ENCODE peak calls at places on chromosomes 11 and 22, in ten cellular contexts. One of them, this sample, is unnamed.

GRCh38 chr22:26174280-26174679 is 5.0 kb downstream of the SEZ6L start:
- DNase-seq in GM06990: no peak
- DNase-seq in HFFc6: peak; percentile 15
- DNase-seq in GM04504: peak; percentile 3
- DNase-seq in NAMALWA: peak; percentile 15
- DNase-seq in vagina: no peak
- DNase-seq in activated effector memory CD4-positive, alpha-beta T cell treated with anti-CD3 and anti-CD28 coated beads, Interleukin-2, amount 50 U/mL, for 16 hours: no peak
- DNase-seq in HT1080: peak; percentile 3
- DNase-seq in activated CD4-positive, alpha-beta memory T cell treated with anti-CD3 and anti-CD28 coated beads, Interleukin-2, amount 10 ng/mL, durations not matched to agents 7 days and 5 days: no peak
- DNase-seq in ovary: no peak
- DNase-seq in this sample: no peak

GRCh38 chr11:122659676-122660571 is 4.4 kb downstream of the UBASH3B start:
- DNase-seq in GM06990: no peak
- DNase-seq in activated effector memory CD4-positive, alpha-beta T cell treated with anti-CD3 and anti-CD28 coated beads, Interleukin-2, amount 50 U/mL, for 16 hours: no peak
- DNase-seq in vagina: no peak
- DNase-seq in HT1080: no peak
- DNase-seq in NAMALWA: no peak
- DNase-seq in activated CD4-positive, alpha-beta memory T cell treated with anti-CD3 and anti-CD28 coated beads, Interleukin-2, amount 10 ng/mL, durations not matched to agents 7 days and 5 days: no peak
- DNase-seq in ovary: no peak
- DNase-seq in GM04504: no peak
- DNase-seq in HFFc6: no peak
- DNase-seq in this sample: no peak

GRCh38 chr11:113593698-113594308 is 112.3 kb downstream of the TMPRSS5 start:
- DNase-seq in GM04504: no peak
- DNase-seq in activated CD4-positive, alpha-beta memory T cell treated with anti-CD3 and anti-CD28 coated beads, Interleukin-2, amount 10 ng/mL, durations not matched to agents 7 days and 5 days: peak; percentile 85
- DNase-seq in HT1080: no peak
- DNase-seq in vagina: no peak
- DNase-seq in activated effector memory CD4-positive, alpha-beta T cell treated with anti-CD3 and anti-CD28 coated beads, Interleukin-2, amount 50 U/mL, for 16 hours: no peak
- DNase-seq in HFFc6: no peak
- DNase-seq in GM06990: no peak
- DNase-seq in ovary: no peak
- DNase-seq in NAMALWA: no peak
- DNase-seq in this sample: no peak

GRCh38 chr11:75013051-75013450 is 24.3 kb downstream of the NEU3 start:
- DNase-seq in GM04504: no peak
- DNase-seq in NAMALWA: no peak
- DNase-seq in activated effector memory CD4-positive, alpha-beta T cell treated with anti-CD3 and anti-CD28 coated beads, Interleukin-2, amount 50 U/mL, for 16 hours: no peak
- DNase-seq in HT1080: peak; percentile 34
- DNase-seq in GM06990: no peak
- DNase-seq in HFFc6: no peak
- DNase-seq in activated CD4-positive, alpha-beta memory T cell treated with anti-CD3 and anti-CD28 coated beads, Interleukin-2, amount 10 ng/mL, durations not matched to agents 7 days and 5 days: no peak
- DNase-seq in vagina: no peak
- DNase-seq in ovary: no peak
- DNase-seq in this sample: no peak

GRCh38 chr11:122863704-122864326 is 18.7 kb upstream of the JHY start:
- DNase-seq in NAMALWA: peak; percentile 52
- DNase-seq in HFFc6: peak; percentile 32
- DNase-seq in activated CD4-positive, alpha-beta memory T cell treated with anti-CD3 and anti-CD28 coated beads, Interleukin-2, amount 10 ng/mL, durations not matched to agents 7 days and 5 days: peak; percentile 49
- DNase-seq in vagina: no peak
- DNase-seq in activated effector memory CD4-positive, alpha-beta T cell treated with anti-CD3 and anti-CD28 coated beads, Interleukin-2, amount 50 U/mL, for 16 hours: peak; percentile 75
- DNase-seq in GM04504: no peak
- DNase-seq in GM06990: no peak
- DNase-seq in ovary: peak; percentile 19
- DNase-seq in HT1080: peak; percentile 40
- DNase-seq in this sample: peak; percentile 36

GRCh38 chr11:97033178-97033577 is 643.4 kb downstream of the JRKL start:
- DNase-seq in HFFc6: no peak
- DNase-seq in GM04504: no peak
- DNase-seq in vagina: no peak
- DNase-seq in activated effector memory CD4-positive, alpha-beta T cell treated with anti-CD3 and anti-CD28 coated beads, Interleukin-2, amount 50 U/mL, for 16 hours: no peak
- DNase-seq in GM06990: no peak
- DNase-seq in NAMALWA: no peak
- DNase-seq in ovary: no peak
- DNase-seq in HT1080: no peak
- DNase-seq in activated CD4-positive, alpha-beta memory T cell treated with anti-CD3 and anti-CD28 coated beads, Interleukin-2, amount 10 ng/mL, durations not matched to agents 7 days and 5 days: no peak
- DNase-seq in this sample: no peak

GRCh38 chr11:44936951-44937543 is 13.6 kb downstream of the TP53I11 start:
- DNase-seq in HT1080: no peak
- DNase-seq in NAMALWA: no peak
- DNase-seq in GM04504: no peak
- DNase-seq in vagina: no peak
- DNase-seq in ovary: no peak
- DNase-seq in HFFc6: no peak
- DNase-seq in activated effector memory CD4-positive, alpha-beta T cell treated with anti-CD3 and anti-CD28 coated beads, Interleukin-2, amount 50 U/mL, for 16 hours: no peak
- DNase-seq in GM06990: no peak
- DNase-seq in activated CD4-positive, alpha-beta memory T cell treated with anti-CD3 and anti-CD28 coated beads, Interleukin-2, amount 10 ng/mL, durations not matched to agents 7 days and 5 days: no peak
- DNase-seq in this sample: no peak

GRCh38 chr11:6414874-6415328 is 4.0 kb downstream of the APBB1 start:
- DNase-seq in GM04504: no peak
- DNase-seq in activated CD4-positive, alpha-beta memory T cell treated with anti-CD3 and anti-CD28 coated beads, Interleukin-2, amount 10 ng/mL, durations not matched to agents 7 days and 5 days: peak; percentile 48
- DNase-seq in activated effector memory CD4-positive, alpha-beta T cell treated with anti-CD3 and anti-CD28 coated beads, Interleukin-2, amount 50 U/mL, for 16 hours: no peak
- DNase-seq in GM06990: no peak
- DNase-seq in vagina: no peak
- DNase-seq in ovary: no peak
- DNase-seq in HFFc6: no peak
- DNase-seq in NAMALWA: no peak
- DNase-seq in HT1080: peak; percentile 21
- DNase-seq in this sample: no peak

GRCh38 chr11:60985991-60986915 is 14.8 kb downstream of the CD6 start:
- DNase-seq in NAMALWA: no peak
- DNase-seq in GM06990: no peak
- DNase-seq in activated effector memory CD4-positive, alpha-beta T cell treated with anti-CD3 and anti-CD28 coated beads, Interleukin-2, amount 50 U/mL, for 16 hours: peak; percentile 95
- DNase-seq in HT1080: peak; percentile 71
- DNase-seq in HFFc6: peak; percentile 40
- DNase-seq in activated CD4-positive, alpha-beta memory T cell treated with anti-CD3 and anti-CD28 coated beads, Interleukin-2, amount 10 ng/mL, durations not matched to agents 7 days and 5 days: peak; percentile 90
- DNase-seq in GM04504: no peak
- DNase-seq in vagina: no peak
- DNase-seq in ovary: no peak
- DNase-seq in this sample: no peak

GRCh38 chr11:129225190-129225589 is 33.1 kb upstream of the ARHGAP32 start:
- DNase-seq in ovary: no peak
- DNase-seq in activated effector memory CD4-positive, alpha-beta T cell treated with anti-CD3 and anti-CD28 coated beads, Interleukin-2, amount 50 U/mL, for 16 hours: no peak
- DNase-seq in GM04504: no peak
- DNase-seq in HFFc6: peak; percentile 49
- DNase-seq in activated CD4-positive, alpha-beta memory T cell treated with anti-CD3 and anti-CD28 coated beads, Interleukin-2, amount 10 ng/mL, durations not matched to agents 7 days and 5 days: no peak
- DNase-seq in GM06990: no peak
- DNase-seq in NAMALWA: no peak
- DNase-seq in vagina: no peak
- DNase-seq in HT1080: peak; percentile 91
- DNase-seq in this sample: no peak

GRCh38 chr11:85541683-85542082 is 85.5 kb downstream of the DLG2 start:
- DNase-seq in HT1080: no peak
- DNase-seq in ovary: no peak
- DNase-seq in activated CD4-positive, alpha-beta memory T cell treated with anti-CD3 and anti-CD28 coated beads, Interleukin-2, amount 10 ng/mL, durations not matched to agents 7 days and 5 days: no peak
- DNase-seq in GM06990: no peak
- DNase-seq in vagina: no peak
- DNase-seq in GM04504: no peak
- DNase-seq in activated effector memory CD4-positive, alpha-beta T cell treated with anti-CD3 and anti-CD28 coated beads, Interleukin-2, amount 50 U/mL, for 16 hours: no peak
- DNase-seq in HFFc6: no peak
- DNase-seq in NAMALWA: no peak
- DNase-seq in this sample: no peak

GRCh38 chr11:111870887-111871692 is at the start of gene ALG9:
- DNase-seq in GM04504: peak; percentile 60
- DNase-seq in activated effector memory CD4-positive, alpha-beta T cell treated with anti-CD3 and anti-CD28 coated beads, Interleukin-2, amount 50 U/mL, for 16 hours: peak; percentile 95
- DNase-seq in HFFc6: peak; percentile 88
- DNase-seq in vagina: no peak
- DNase-seq in NAMALWA: peak; percentile 81
- DNase-seq in ovary: peak; percentile 86
- DNase-seq in GM06990: peak; percentile 89
- DNase-seq in HT1080: peak; percentile 74
- DNase-seq in activated CD4-positive, alpha-beta memory T cell treated with anti-CD3 and anti-CD28 coated beads, Interleukin-2, amount 10 ng/mL, durations not matched to agents 7 days and 5 days: peak; percentile 89
- DNase-seq in this sample: no peak

GRCh38 chr11:12587333-12587997 is 86.8 kb upstream of the TEAD1 start:
- DNase-seq in activated CD4-positive, alpha-beta memory T cell treated with anti-CD3 and anti-CD28 coated beads, Interleukin-2, amount 10 ng/mL, durations not matched to agents 7 days and 5 days: no peak
- DNase-seq in vagina: no peak
- DNase-seq in GM06990: no peak
- DNase-seq in HFFc6: peak; percentile 58
- DNase-seq in activated effector memory CD4-positive, alpha-beta T cell treated with anti-CD3 and anti-CD28 coated beads, Interleukin-2, amount 50 U/mL, for 16 hours: no peak
- DNase-seq in NAMALWA: no peak
- DNase-seq in HT1080: peak; percentile 81
- DNase-seq in GM04504: no peak
- DNase-seq in ovary: no peak
- DNase-seq in this sample: no peak

GRCh38 chr22:39594411-39594810 is 23.9 kb downstream of the CACNA1I start:
- DNase-seq in HT1080: no peak
- DNase-seq in NAMALWA: no peak
- DNase-seq in activated CD4-positive, alpha-beta memory T cell treated with anti-CD3 and anti-CD28 coated beads, Interleukin-2, amount 10 ng/mL, durations not matched to agents 7 days and 5 days: no peak
- DNase-seq in ovary: no peak
- DNase-seq in GM04504: no peak
- DNase-seq in activated effector memory CD4-positive, alpha-beta T cell treated with anti-CD3 and anti-CD28 coated beads, Interleukin-2, amount 50 U/mL, for 16 hours: no peak
- DNase-seq in HFFc6: no peak
- DNase-seq in vagina: no peak
- DNase-seq in GM06990: no peak
- DNase-seq in this sample: no peak

GRCh38 chr22:17120711-17121234 is 387 bp downstream of the TMEM121B start:
- DNase-seq in vagina: no peak
- DNase-seq in activated effector memory CD4-positive, alpha-beta T cell treated with anti-CD3 and anti-CD28 coated beads, Interleukin-2, amount 50 U/mL, for 16 hours: peak; percentile 71
- DNase-seq in ovary: no peak
- DNase-seq in GM06990: no peak
- DNase-seq in activated CD4-positive, alpha-beta memory T cell treated with anti-CD3 and anti-CD28 coated beads, Interleukin-2, amount 10 ng/mL, durations not matched to agents 7 days and 5 days: no peak
- DNase-seq in NAMALWA: no peak
- DNase-seq in HT1080: no peak
- DNase-seq in GM04504: no peak
- DNase-seq in HFFc6: no peak
- DNase-seq in this sample: no peak

GRCh38 chr11:77395460-77396175 is 78.3 kb downstream of the PAK1 start:
- DNase-seq in vagina: no peak
- DNase-seq in GM04504: no peak
- DNase-seq in HFFc6: no peak
- DNase-seq in GM06990: no peak
- DNase-seq in activated effector memory CD4-positive, alpha-beta T cell treated with anti-CD3 and anti-CD28 coated beads, Interleukin-2, amount 50 U/mL, for 16 hours: no peak
- DNase-seq in ovary: no peak
- DNase-seq in activated CD4-positive, alpha-beta memory T cell treated with anti-CD3 and anti-CD28 coated beads, Interleukin-2, amount 10 ng/mL, durations not matched to agents 7 days and 5 days: no peak
- DNase-seq in NAMALWA: no peak
- DNase-seq in HT1080: no peak
- DNase-seq in this sample: no peak

GRCh38 chr11:121478895-121479281 is 26.1 kb upstream of the SORL1-AS1 start:
- DNase-seq in HFFc6: no peak
- DNase-seq in activated effector memory CD4-positive, alpha-beta T cell treated with anti-CD3 and anti-CD28 coated beads, Interleukin-2, amount 50 U/mL, for 16 hours: no peak
- DNase-seq in ovary: no peak
- DNase-seq in GM04504: no peak
- DNase-seq in GM06990: no peak
- DNase-seq in vagina: no peak
- DNase-seq in activated CD4-positive, alpha-beta memory T cell treated with anti-CD3 and anti-CD28 coated beads, Interleukin-2, amount 10 ng/mL, durations not matched to agents 7 days and 5 days: no peak
- DNase-seq in NAMALWA: no peak
- DNase-seq in HT1080: no peak
- DNase-seq in this sample: no peak

GRCh38 chr22:47571616-47572015 is 809.2 kb downstream of the TBC1D22A start:
- DNase-seq in activated effector memory CD4-positive, alpha-beta T cell treated with anti-CD3 and anti-CD28 coated beads, Interleukin-2, amount 50 U/mL, for 16 hours: no peak
- DNase-seq in HT1080: no peak
- DNase-seq in HFFc6: no peak
- DNase-seq in GM06990: no peak
- DNase-seq in activated CD4-positive, alpha-beta memory T cell treated with anti-CD3 and anti-CD28 coated beads, Interleukin-2, amount 10 ng/mL, durations not matched to agents 7 days and 5 days: no peak
- DNase-seq in vagina: no peak
- DNase-seq in ovary: peak; percentile 3
- DNase-seq in NAMALWA: no peak
- DNase-seq in GM04504: no peak
- DNase-seq in this sample: no peak

GRCh38 chr22:36277482-36278291 is 24.8 kb downstream of the APOL1 start:
- DNase-seq in ovary: peak; percentile 57
- DNase-seq in GM04504: no peak
- DNase-seq in HT1080: peak; percentile 56
- DNase-seq in HFFc6: peak; percentile 37
- DNase-seq in GM06990: peak; percentile 73
- DNase-seq in activated CD4-positive, alpha-beta memory T cell treated with anti-CD3 and anti-CD28 coated beads, Interleukin-2, amount 10 ng/mL, durations not matched to agents 7 days and 5 days: peak; percentile 74
- DNase-seq in activated effector memory CD4-positive, alpha-beta T cell treated with anti-CD3 and anti-CD28 coated beads, Interleukin-2, amount 50 U/mL, for 16 hours: peak; percentile 85
- DNase-seq in NAMALWA: peak; percentile 82
- DNase-seq in vagina: no peak
- DNase-seq in this sample: no peak

GRCh38 chr22:44664149-44664548 is 37.9 kb upstream of the PRR5 start:
- DNase-seq in NAMALWA: no peak
- DNase-seq in ovary: no peak
- DNase-seq in activated CD4-positive, alpha-beta memory T cell treated with anti-CD3 and anti-CD28 coated beads, Interleukin-2, amount 10 ng/mL, durations not matched to agents 7 days and 5 days: peak; percentile 83
- DNase-seq in vagina: peak; percentile 86
- DNase-seq in HFFc6: peak; percentile 11
- DNase-seq in GM06990: no peak
- DNase-seq in activated effector memory CD4-positive, alpha-beta T cell treated with anti-CD3 and anti-CD28 coated beads, Interleukin-2, amount 50 U/mL, for 16 hours: peak; percentile 83
- DNase-seq in HT1080: no peak
- DNase-seq in GM04504: no peak
- DNase-seq in this sample: no peak

GRCh38 chr11:13859986-13860385 is 102.5 kb upstream of the SPON1 start:
- DNase-seq in ovary: no peak
- DNase-seq in vagina: no peak
- DNase-seq in GM04504: no peak
- DNase-seq in activated effector memory CD4-positive, alpha-beta T cell treated with anti-CD3 and anti-CD28 coated beads, Interleukin-2, amount 50 U/mL, for 16 hours: no peak
- DNase-seq in NAMALWA: no peak
- DNase-seq in HT1080: no peak
- DNase-seq in GM06990: no peak
- DNase-seq in activated CD4-positive, alpha-beta memory T cell treated with anti-CD3 and anti-CD28 coated beads, Interleukin-2, amount 10 ng/mL, durations not matched to agents 7 days and 5 days: no peak
- DNase-seq in HFFc6: no peak
- DNase-seq in this sample: no peak

GRCh38 chr22:49881856-49882255 is 28.2 kb downstream of the ZBED4 start:
- DNase-seq in activated effector memory CD4-positive, alpha-beta T cell treated with anti-CD3 and anti-CD28 coated beads, Interleukin-2, amount 50 U/mL, for 16 hours: peak; percentile 16
- DNase-seq in NAMALWA: no peak
- DNase-seq in GM04504: no peak
- DNase-seq in GM06990: no peak
- DNase-seq in HT1080: no peak
- DNase-seq in ovary: no peak
- DNase-seq in activated CD4-positive, alpha-beta memory T cell treated with anti-CD3 and anti-CD28 coated beads, Interleukin-2, amount 10 ng/mL, durations not matched to agents 7 days and 5 days: no peak
- DNase-seq in vagina: no peak
- DNase-seq in HFFc6: no peak
- DNase-seq in this sample: no peak

GRCh38 chr11:66725646-66726045 is 3.4 kb downstream of the SPTBN2 start:
- DNase-seq in GM06990: no peak
- DNase-seq in activated effector memory CD4-positive, alpha-beta T cell treated with anti-CD3 and anti-CD28 coated beads, Interleukin-2, amount 50 U/mL, for 16 hours: no peak
- DNase-seq in HT1080: peak; percentile 83
- DNase-seq in HFFc6: no peak
- DNase-seq in ovary: no peak
- DNase-seq in vagina: no peak
- DNase-seq in GM04504: no peak
- DNase-seq in activated CD4-positive, alpha-beta memory T cell treated with anti-CD3 and anti-CD28 coated beads, Interleukin-2, amount 10 ng/mL, durations not matched to agents 7 days and 5 days: no peak
- DNase-seq in NAMALWA: no peak
- DNase-seq in this sample: no peak

GRCh38 chr11:60871378-60872061 is 4.2 kb downstream of the ZP1 start:
- DNase-seq in GM04504: peak; percentile 32
- DNase-seq in NAMALWA: no peak
- DNase-seq in activated effector memory CD4-positive, alpha-beta T cell treated with anti-CD3 and anti-CD28 coated beads, Interleukin-2, amount 50 U/mL, for 16 hours: no peak
- DNase-seq in GM06990: no peak
- DNase-seq in HT1080: no peak
- DNase-seq in activated CD4-positive, alpha-beta memory T cell treated with anti-CD3 and anti-CD28 coated beads, Interleukin-2, amount 10 ng/mL, durations not matched to agents 7 days and 5 days: peak; percentile 35
- DNase-seq in vagina: no peak
- DNase-seq in ovary: no peak
- DNase-seq in HFFc6: peak; percentile 32
- DNase-seq in this sample: no peak

GRCh38 chr11:106302416-106302815 is 225.0 kb downstream of the AASDHPPT start:
- DNase-seq in vagina: no peak
- DNase-seq in activated effector memory CD4-positive, alpha-beta T cell treated with anti-CD3 and anti-CD28 coated beads, Interleukin-2, amount 50 U/mL, for 16 hours: no peak
- DNase-seq in GM06990: no peak
- DNase-seq in GM04504: no peak
- DNase-seq in ovary: no peak
- DNase-seq in activated CD4-positive, alpha-beta memory T cell treated with anti-CD3 and anti-CD28 coated beads, Interleukin-2, amount 10 ng/mL, durations not matched to agents 7 days and 5 days: no peak
- DNase-seq in HFFc6: no peak
- DNase-seq in NAMALWA: no peak
- DNase-seq in HT1080: no peak
- DNase-seq in this sample: no peak

GRCh38 chr11:96317985-96318384 is 25.0 kb downstream of the MAML2 start:
- DNase-seq in vagina: no peak
- DNase-seq in NAMALWA: no peak
- DNase-seq in activated effector memory CD4-positive, alpha-beta T cell treated with anti-CD3 and anti-CD28 coated beads, Interleukin-2, amount 50 U/mL, for 16 hours: no peak
- DNase-seq in GM06990: no peak
- DNase-seq in GM04504: no peak
- DNase-seq in activated CD4-positive, alpha-beta memory T cell treated with anti-CD3 and anti-CD28 coated beads, Interleukin-2, amount 10 ng/mL, durations not matched to agents 7 days and 5 days: no peak
- DNase-seq in ovary: no peak
- DNase-seq in HFFc6: no peak
- DNase-seq in HT1080: no peak
- DNase-seq in this sample: no peak

GRCh38 chr22:26143801-26144325 is 25.4 kb upstream of the SEZ6L start:
- DNase-seq in GM06990: no peak
- DNase-seq in activated CD4-positive, alpha-beta memory T cell treated with anti-CD3 and anti-CD28 coated beads, Interleukin-2, amount 10 ng/mL, durations not matched to agents 7 days and 5 days: no peak
- DNase-seq in ovary: no peak
- DNase-seq in NAMALWA: no peak
- DNase-seq in vagina: no peak
- DNase-seq in activated effector memory CD4-positive, alpha-beta T cell treated with anti-CD3 and anti-CD28 coated beads, Interleukin-2, amount 50 U/mL, for 16 hours: no peak
- DNase-seq in HFFc6: no peak
- DNase-seq in GM04504: no peak
- DNase-seq in HT1080: no peak
- DNase-seq in this sample: no peak

GRCh38 chr11:71581826-71582225 is 849 bp downstream of the KRTAP5-11 start:
- DNase-seq in GM04504: no peak
- DNase-seq in activated CD4-positive, alpha-beta memory T cell treated with anti-CD3 and anti-CD28 coated beads, Interleukin-2, amount 10 ng/mL, durations not matched to agents 7 days and 5 days: no peak
- DNase-seq in NAMALWA: no peak
- DNase-seq in vagina: no peak
- DNase-seq in ovary: no peak
- DNase-seq in HT1080: no peak
- DNase-seq in HFFc6: no peak
- DNase-seq in activated effector memory CD4-positive, alpha-beta T cell treated with anti-CD3 and anti-CD28 coated beads, Interleukin-2, amount 50 U/mL, for 16 hours: no peak
- DNase-seq in GM06990: no peak
- DNase-seq in this sample: no peak

This sample was measured in cerebellar nuclear complex.